ENCODE peak calls at places on chromosomes 4 and X, in four cellular contexts. One of them, this sample, is unnamed.

GRCh38 chrX:82742351-82742750 is 765.7 kb upstream of the POU3F4 start:
- DNase-seq in right atrium auricular region: no peak
- DNase-seq in H9: no peak
- DNase-seq in AG04449: no peak
- DNase-seq in this sample: no peak

GRCh38 chrX:107674480-107675364 is 46.4 kb downstream of the PRPS1 start:
- DNase-seq in AG04449: no peak
- DNase-seq in right atrium auricular region: peak
- DNase-seq in H9: no peak
- DNase-seq in this sample: peak

GRCh38 chrX:24860140-24860539 is 155.6 kb downstream of the ARX start:
- DNase-seq in right atrium auricular region: no peak
- DNase-seq in H9: no peak
- DNase-seq in AG04449: no peak
- DNase-seq in this sample: no peak

GRCh38 chr4:17082186-17082585 is 183.7 kb upstream of the LDB2 start:
- DNase-seq in right atrium auricular region: no peak
- DNase-seq in AG04449: no peak
- DNase-seq in H9: no peak
- DNase-seq in this sample: no peak

GRCh38 chrX:97860206-97860605 is 976.5 kb downstream of the RPA4 start:
- DNase-seq in H9: no peak
- DNase-seq in AG04449: no peak
- DNase-seq in right atrium auricular region: no peak
- DNase-seq in this sample: no peak

GRCh38 chr4:36138221-36138620 is 106.1 kb downstream of the ARAP2 start:
- DNase-seq in AG04449: no peak
- DNase-seq in H9: no peak
- DNase-seq in right atrium auricular region: no peak
- DNase-seq in this sample: no peak

GRCh38 chr4:88999392-88999791 is 57.6 kb downstream of the FAM13A start:
- DNase-seq in right atrium auricular region: no peak
- DNase-seq in H9: no peak
- DNase-seq in AG04449: no peak
- DNase-seq in this sample: no peak

GRCh38 chr4:60605651-60606354 is 594.3 kb upstream of the ADGRL3 start:
- DNase-seq in right atrium auricular region: no peak
- DNase-seq in AG04449: no peak
- DNase-seq in H9: no peak
- DNase-seq in this sample: no peak

GRCh38 chr4:179855471-179855870 is 2387.7 kb upstream of the TENM3 start:
- DNase-seq in H9: no peak
- DNase-seq in right atrium auricular region: no peak
- DNase-seq in AG04449: no peak
- DNase-seq in this sample: no peak

GRCh38 chrX:41397768-41398167 is 49.4 kb upstream of the NYX start:
- DNase-seq in H9: no peak
- DNase-seq in right atrium auricular region: no peak
- DNase-seq in AG04449: no peak
- DNase-seq in this sample: no peak

GRCh38 chrX:110803506-110803905 is 7.9 kb upstream of the CHRDL1 start:
- DNase-seq in right atrium auricular region: no peak
- DNase-seq in AG04449: no peak
- DNase-seq in H9: no peak
- DNase-seq in this sample: no peak

GRCh38 chr4:148203056-148203898 is 238.9 kb downstream of the NR3C2 start:
- DNase-seq in right atrium auricular region: no peak
- DNase-seq in H9: peak
- DNase-seq in AG04449: no peak
- DNase-seq in this sample: no peak

GRCh38 chrX:66164931-66165330 is 884 bp downstream of the HEPH start:
- DNase-seq in H9: no peak
- DNase-seq in right atrium auricular region: no peak
- DNase-seq in AG04449: no peak
- DNase-seq in this sample: no peak

GRCh38 chrX:22196151-22196550 is 76.6 kb upstream of the CBLL2 start:
- DNase-seq in H9: no peak
- DNase-seq in AG04449: no peak
- DNase-seq in right atrium auricular region: no peak
- DNase-seq in this sample: no peak

GRCh38 chr4:88696620-88697019 is 1.0 kb downstream of the NAP1L5 start:
- DNase-seq in right atrium auricular region: no peak
- DNase-seq in AG04449: no peak
- DNase-seq in H9: no peak
- DNase-seq in this sample: no peak

GRCh38 chrX:97027384-97027922 is 143.7 kb downstream of the RPA4 start:
- DNase-seq in H9: peak
- DNase-seq in right atrium auricular region: no peak
- DNase-seq in AG04449: no peak
- DNase-seq in this sample: no peak

GRCh38 chr4:8644461-8644891 is 51.9 kb downstream of the CPZ start:
- DNase-seq in H9: peak
- DNase-seq in AG04449: no peak
- DNase-seq in right atrium auricular region: no peak
- DNase-seq in this sample: no peak

GRCh38 chr4:68372588-68372987 is 22.7 kb upstream of the YTHDC1 start:
- DNase-seq in right atrium auricular region: no peak
- DNase-seq in AG04449: no peak
- DNase-seq in H9: no peak
- DNase-seq in this sample: no peak

GRCh38 chr4:136742330-136742729 is 790.0 kb downstream of the PCDH18 start:
- DNase-seq in H9: no peak
- DNase-seq in AG04449: no peak
- DNase-seq in right atrium auricular region: no peak
- DNase-seq in this sample: no peak

GRCh38 chr4:82493721-82494425 is 63.5 kb downstream of the ENOPH1 start:
- DNase-seq in H9: no peak
- DNase-seq in AG04449: peak
- DNase-seq in right atrium auricular region: no peak
- DNase-seq in this sample: no peak

GRCh38 chr4:16079046-16079445 is 4.8 kb downstream of the PROM1 start:
- DNase-seq in right atrium auricular region: no peak
- DNase-seq in H9: no peak
- DNase-seq in AG04449: no peak
- DNase-seq in this sample: no peak

GRCh38 chr4:168612435-168613139 is 115.7 kb downstream of the PALLD start:
- DNase-seq in H9: no peak
- DNase-seq in AG04449: no peak
- DNase-seq in right atrium auricular region: no peak
- DNase-seq in this sample: no peak

GRCh38 chr4:38313999-38314561 is 349.9 kb upstream of the KLF3 start:
- DNase-seq in right atrium auricular region: no peak
- DNase-seq in H9: no peak
- DNase-seq in AG04449: no peak
- DNase-seq in this sample: no peak

GRCh38 chrX:47610506-47610905 is 9.2 kb downstream of the SYN1 start:
- DNase-seq in H9: no peak
- DNase-seq in right atrium auricular region: no peak
- DNase-seq in AG04449: no peak
- DNase-seq in this sample: no peak

GRCh38 chr4:16914208-16914607 is 15.8 kb upstream of the LDB2 start:
- DNase-seq in H9: peak
- DNase-seq in right atrium auricular region: no peak
- DNase-seq in AG04449: no peak
- DNase-seq in this sample: no peak

GRCh38 chrX:46326161-46326560 is 219.1 kb downstream of the ZNF674 start:
- DNase-seq in AG04449: no peak
- DNase-seq in right atrium auricular region: no peak
- DNase-seq in H9: no peak
- DNase-seq in this sample: no peak

GRCh38 chr4:175419120-175419774 is 392.8 kb downstream of the GPM6A start:
- DNase-seq in AG04449: peak
- DNase-seq in right atrium auricular region: no peak
- DNase-seq in H9: no peak
- DNase-seq in this sample: no peak

GRCh38 chrX:56029691-56030090 is 202.5 kb upstream of the KLF8 start:
- DNase-seq in right atrium auricular region: no peak
- DNase-seq in H9: no peak
- DNase-seq in AG04449: no peak
- DNase-seq in this sample: no peak

DNA sequence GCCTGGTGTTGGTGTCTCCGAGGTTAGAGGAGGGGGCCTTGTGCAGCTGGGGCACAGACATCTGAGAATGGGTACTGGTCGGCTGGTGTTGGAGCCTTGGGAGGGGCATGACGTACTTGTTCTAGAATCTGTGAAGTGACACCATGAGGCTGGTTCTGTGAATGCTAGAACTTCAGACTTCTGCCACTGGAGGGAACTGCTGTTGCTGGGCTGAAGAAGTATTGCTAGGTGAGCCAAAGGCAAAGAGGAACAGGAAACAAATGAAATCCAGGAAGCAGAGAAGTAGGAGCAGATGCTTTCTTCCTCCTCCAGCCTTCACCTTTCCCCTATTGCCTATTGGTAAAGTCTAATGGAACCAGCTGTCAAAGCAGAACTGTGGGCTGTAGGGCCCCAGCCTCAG is 120.9 kb upstream of the DDIT4L start:
- DNase-seq in H9: peak
- DNase-seq in AG04449: no peak
- DNase-seq in right atrium auricular region: no peak
- DNase-seq in this sample: no peak
- TF ChIP-seq CTCF in H9: peak
- TF ChIP-seq CTCF in AG04449: no peak
- TF ChIP-seq CTCF in right atrium auricular region: no peak
- TF ChIP-seq CTCF in this sample: no peak

DNA sequence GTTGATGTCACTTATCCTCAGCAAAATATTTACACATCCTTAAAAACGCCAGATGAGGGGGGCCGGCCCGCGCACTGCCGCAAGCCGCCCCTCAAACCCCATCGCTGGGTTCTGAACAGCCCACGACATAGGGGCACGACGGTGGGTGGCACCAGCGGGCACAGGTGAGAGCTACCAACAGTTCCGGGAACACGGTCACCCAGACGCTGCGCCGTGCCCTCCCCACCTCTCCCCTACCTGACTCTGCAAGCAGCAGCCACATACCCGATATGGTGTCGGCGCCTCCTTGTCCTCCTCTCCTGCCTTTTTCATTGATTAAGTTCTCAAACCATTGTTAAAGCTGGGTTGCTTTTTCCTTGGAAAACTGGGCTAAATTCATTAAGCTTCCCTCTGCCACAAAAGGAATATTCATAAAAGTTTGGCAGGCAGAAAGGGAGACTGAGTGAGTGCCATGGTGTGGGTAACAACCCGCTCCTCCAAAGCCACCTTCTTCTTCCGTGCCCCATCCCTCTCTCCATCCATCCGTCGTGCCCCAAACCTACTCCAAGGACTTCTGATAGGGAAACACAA is 1.4 kb downstream of the RAI2 start:
- DNase-seq in AG04449: no peak
- DNase-seq in H9: no peak
- DNase-seq in right atrium auricular region: no peak
- DNase-seq in this sample: peak
- TF ChIP-seq CTCF in AG04449: no peak
- TF ChIP-seq CTCF in H9: no peak
- TF ChIP-seq CTCF in right atrium auricular region: no peak
- TF ChIP-seq CTCF in this sample: no peak

GRCh38 chrX:122777766-122778165 is 406.3 kb upstream of the GRIA3 start:
- DNase-seq in right atrium auricular region: no peak
- DNase-seq in AG04449: no peak
- DNase-seq in H9: no peak
- DNase-seq in this sample: no peak
- TF ChIP-seq CTCF in right atrium auricular region: no peak
- TF ChIP-seq CTCF in AG04449: no peak
- TF ChIP-seq CTCF in H9: peak
- TF ChIP-seq CTCF in this sample: no peak

GRCh38 chr4:25427871-25428270 is 50.8 kb downstream of the ANAPC4 start:
- DNase-seq in right atrium auricular region: no peak
- DNase-seq in H9: no peak
- DNase-seq in AG04449: no peak
- DNase-seq in this sample: no peak
- TF ChIP-seq CTCF in right atrium auricular region: no peak
- TF ChIP-seq CTCF in H9: peak
- TF ChIP-seq CTCF in AG04449: no peak
- TF ChIP-seq CTCF in this sample: no peak

DNA sequence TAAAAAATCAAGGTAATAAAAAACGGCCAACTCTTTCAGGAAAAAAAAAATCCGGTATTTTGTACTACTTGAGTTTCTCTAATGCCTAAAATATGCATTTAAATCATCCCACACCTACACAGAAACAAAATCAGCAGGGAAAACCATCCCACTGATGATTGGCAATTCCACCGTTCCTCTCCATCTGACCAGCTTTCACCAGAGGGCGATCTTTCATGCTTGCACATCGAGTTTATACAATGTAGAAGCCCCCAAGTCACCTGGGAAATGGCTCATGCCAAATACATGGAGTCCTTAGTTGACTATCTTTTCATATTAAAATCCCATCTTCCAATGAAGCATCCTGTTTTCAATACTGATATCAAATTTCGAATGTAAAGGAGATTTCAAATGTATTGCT is 69.2 kb downstream of the PTCHD1 start:
- DNase-seq in AG04449: no peak
- DNase-seq in right atrium auricular region: no peak
- DNase-seq in H9: no peak
- DNase-seq in this sample: no peak
- TF ChIP-seq CTCF in AG04449: no peak
- TF ChIP-seq CTCF in right atrium auricular region: no peak
- TF ChIP-seq CTCF in H9: peak
- TF ChIP-seq CTCF in this sample: peak

GRCh38 chrX:8010105-8010504 is 82.9 kb upstream of the PNPLA4 start:
- DNase-seq in right atrium auricular region: no peak
- DNase-seq in AG04449: no peak
- DNase-seq in H9: no peak
- DNase-seq in this sample: no peak
- TF ChIP-seq CTCF in right atrium auricular region: peak
- TF ChIP-seq CTCF in AG04449: no peak
- TF ChIP-seq CTCF in H9: no peak
- TF ChIP-seq CTCF in this sample: peak

GRCh38 chrX:31279359-31279758 is 207.5 kb upstream of the FTHL17 start:
- DNase-seq in AG04449: no peak
- DNase-seq in H9: peak
- DNase-seq in right atrium auricular region: no peak
- DNase-seq in this sample: no peak
- TF ChIP-seq CTCF in AG04449: no peak
- TF ChIP-seq CTCF in H9: peak
- TF ChIP-seq CTCF in right atrium auricular region: peak
- TF ChIP-seq CTCF in this sample: peak